ENCODE peak calls at places on chromosomes 16 and 17, in six cellular contexts. One of them, this sample, is unnamed.

GRCh38 chr17:42894283-42895184 is 6.1 kb upstream of the G6PC1 start:
- DNase-seq in Peyer's patch: peak
- DNase-seq in stomach: peak
- DNase-seq in breast epithelium: no peak
- DNase-seq in psoas muscle: no peak
- DNase-seq in K562: no peak
- DNase-seq in this sample: no peak

GRCh38 chr17:2266045-2266864 is 37.3 kb downstream of the SMG6 start:
- DNase-seq in Peyer's patch: no peak
- DNase-seq in stomach: peak
- DNase-seq in breast epithelium: no peak
- DNase-seq in psoas muscle: no peak
- DNase-seq in K562: no peak
- DNase-seq in this sample: no peak

GRCh38 chr17:77634710-77635109 is 323.8 kb upstream of the TNRC6C start:
- DNase-seq in Peyer's patch: no peak
- DNase-seq in stomach: no peak
- DNase-seq in breast epithelium: no peak
- DNase-seq in psoas muscle: no peak
- DNase-seq in K562: no peak
- DNase-seq in this sample: no peak

GRCh38 chr16:90020260-90020837 is 1.1 kb upstream of the DBNDD1 start:
- DNase-seq in Peyer's patch: no peak
- DNase-seq in stomach: no peak
- DNase-seq in breast epithelium: no peak
- DNase-seq in psoas muscle: no peak
- DNase-seq in K562: no peak
- DNase-seq in this sample: no peak

GRCh38 chr16:19599968-19600716 is 44.6 kb downstream of the VPS35L start:
- DNase-seq in Peyer's patch: no peak
- DNase-seq in stomach: no peak
- DNase-seq in breast epithelium: no peak
- DNase-seq in psoas muscle: no peak
- DNase-seq in K562: no peak
- DNase-seq in this sample: no peak

GRCh38 chr17:81487487-81488275 is 24.9 kb downstream of the ACTG1 start:
- DNase-seq in Peyer's patch: peak
- DNase-seq in stomach: peak
- DNase-seq in breast epithelium: no peak
- DNase-seq in psoas muscle: peak
- DNase-seq in K562: peak
- DNase-seq in this sample: peak

GRCh38 chr16:50208460-50208931 is 55.4 kb downstream of the TENT4B start:
- DNase-seq in Peyer's patch: no peak
- DNase-seq in stomach: no peak
- DNase-seq in breast epithelium: no peak
- DNase-seq in psoas muscle: no peak
- DNase-seq in K562: no peak
- DNase-seq in this sample: no peak

GRCh38 chr17:79834575-79835469 is 4.4 kb downstream of the CBX4 start:
- DNase-seq in Peyer's patch: no peak
- DNase-seq in stomach: no peak
- DNase-seq in breast epithelium: no peak
- DNase-seq in psoas muscle: no peak
- DNase-seq in K562: no peak
- DNase-seq in this sample: peak

GRCh38 chr17:82231312-82231561 is 2.4 kb downstream of the SLC16A3 start:
- DNase-seq in Peyer's patch: peak
- DNase-seq in stomach: no peak
- DNase-seq in breast epithelium: no peak
- DNase-seq in psoas muscle: no peak
- DNase-seq in K562: no peak
- DNase-seq in this sample: no peak

GRCh38 chr16:11224894-11225676 is 30.9 kb downstream of the SOCS1 start:
- DNase-seq in Peyer's patch: no peak
- DNase-seq in stomach: peak
- DNase-seq in breast epithelium: no peak
- DNase-seq in psoas muscle: peak
- DNase-seq in K562: no peak
- DNase-seq in this sample: peak

GRCh38 chr16:4272114-4272954 is 489 bp downstream of the TFAP4 start:
- DNase-seq in Peyer's patch: no peak
- DNase-seq in stomach: peak
- DNase-seq in breast epithelium: no peak
- DNase-seq in psoas muscle: peak
- DNase-seq in K562: peak
- DNase-seq in this sample: peak

GRCh38 chr17:82035956-82036633 is 1.4 kb downstream of the DCXR start:
- DNase-seq in Peyer's patch: no peak
- DNase-seq in stomach: no peak
- DNase-seq in breast epithelium: no peak
- DNase-seq in psoas muscle: peak
- DNase-seq in K562: no peak
- DNase-seq in this sample: no peak

DNA sequence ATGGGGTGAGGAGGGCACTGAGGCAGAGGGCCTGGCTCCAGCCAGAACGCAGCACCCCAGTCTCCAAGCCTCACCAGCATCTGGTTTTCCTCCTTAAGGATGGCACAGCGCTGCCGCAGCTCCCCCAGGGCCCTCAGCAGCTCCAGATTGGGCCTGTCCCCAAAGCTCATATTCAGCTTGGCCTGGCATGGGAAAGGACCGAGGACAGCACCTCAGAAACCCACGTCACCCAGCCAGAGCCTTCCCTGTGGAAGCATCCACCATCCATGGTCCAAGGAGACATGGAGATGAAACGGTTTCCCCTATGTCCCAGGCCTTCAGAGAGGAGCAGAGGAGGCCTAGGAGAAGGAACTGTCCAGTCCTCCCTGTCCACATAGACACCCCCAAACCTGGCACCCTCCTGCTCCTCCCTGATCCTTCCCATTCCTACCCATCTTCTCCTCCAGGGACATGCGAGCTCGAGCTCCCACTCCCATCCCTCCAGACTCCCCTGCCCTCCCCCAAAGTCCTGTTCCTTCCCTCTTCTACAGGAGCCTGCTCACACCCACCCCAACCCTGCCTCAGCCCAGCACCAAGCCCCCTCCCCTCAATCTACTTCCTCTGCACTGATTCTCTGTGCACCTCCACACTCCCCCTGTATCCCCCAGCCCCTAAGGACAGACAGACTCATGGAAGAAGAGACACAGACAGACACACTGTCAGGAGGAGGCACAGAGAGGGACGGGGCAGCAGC is 1.8 kb downstream of the TSPOAP1 start:
- DNase-seq in Peyer's patch: no peak
- DNase-seq in stomach: no peak
- DNase-seq in breast epithelium: no peak
- DNase-seq in psoas muscle: no peak
- DNase-seq in K562: no peak
- DNase-seq in this sample: peak
- H3K27ac ChIP-seq in Peyer's patch: no peak
- H3K27ac ChIP-seq in stomach: no peak
- H3K27ac ChIP-seq in breast epithelium: no peak
- H3K27ac ChIP-seq in psoas muscle: no peak
- H3K27ac ChIP-seq in K562: no peak
- H3K27ac ChIP-seq in this sample: no peak

GRCh38 chr17:17786998-17787397 is 49.8 kb downstream of the SREBF1 start:
- DNase-seq in Peyer's patch: no peak
- DNase-seq in stomach: no peak
- DNase-seq in breast epithelium: no peak
- DNase-seq in psoas muscle: no peak
- DNase-seq in K562: no peak
- DNase-seq in this sample: no peak
- H3K27ac ChIP-seq in Peyer's patch: no peak
- H3K27ac ChIP-seq in stomach: peak
- H3K27ac ChIP-seq in breast epithelium: no peak
- H3K27ac ChIP-seq in psoas muscle: no peak
- H3K27ac ChIP-seq in K562: no peak
- H3K27ac ChIP-seq in this sample: no peak

GRCh38 chr17:39769974-39770587 is 32.3 kb downstream of the GRB7 start:
- DNase-seq in Peyer's patch: no peak
- DNase-seq in stomach: no peak
- DNase-seq in breast epithelium: no peak
- DNase-seq in psoas muscle: no peak
- DNase-seq in K562: no peak
- DNase-seq in this sample: no peak

GRCh38 chr17:39775075-39775474 is 37.3 kb downstream of the GRB7 start:
- DNase-seq in Peyer's patch: no peak
- DNase-seq in stomach: no peak
- DNase-seq in breast epithelium: no peak
- DNase-seq in psoas muscle: no peak
- DNase-seq in K562: no peak
- DNase-seq in this sample: no peak

GRCh38 chr17:39774043-39774442 is 36.3 kb downstream of the GRB7 start:
- DNase-seq in Peyer's patch: no peak
- DNase-seq in stomach: no peak
- DNase-seq in breast epithelium: no peak
- DNase-seq in psoas muscle: no peak
- DNase-seq in K562: no peak
- DNase-seq in this sample: no peak

GRCh38 chr17:39772415-39772814 is 34.7 kb downstream of the GRB7 start:
- DNase-seq in Peyer's patch: no peak
- DNase-seq in stomach: no peak
- DNase-seq in breast epithelium: no peak
- DNase-seq in psoas muscle: no peak
- DNase-seq in K562: no peak
- DNase-seq in this sample: no peak

DNA sequence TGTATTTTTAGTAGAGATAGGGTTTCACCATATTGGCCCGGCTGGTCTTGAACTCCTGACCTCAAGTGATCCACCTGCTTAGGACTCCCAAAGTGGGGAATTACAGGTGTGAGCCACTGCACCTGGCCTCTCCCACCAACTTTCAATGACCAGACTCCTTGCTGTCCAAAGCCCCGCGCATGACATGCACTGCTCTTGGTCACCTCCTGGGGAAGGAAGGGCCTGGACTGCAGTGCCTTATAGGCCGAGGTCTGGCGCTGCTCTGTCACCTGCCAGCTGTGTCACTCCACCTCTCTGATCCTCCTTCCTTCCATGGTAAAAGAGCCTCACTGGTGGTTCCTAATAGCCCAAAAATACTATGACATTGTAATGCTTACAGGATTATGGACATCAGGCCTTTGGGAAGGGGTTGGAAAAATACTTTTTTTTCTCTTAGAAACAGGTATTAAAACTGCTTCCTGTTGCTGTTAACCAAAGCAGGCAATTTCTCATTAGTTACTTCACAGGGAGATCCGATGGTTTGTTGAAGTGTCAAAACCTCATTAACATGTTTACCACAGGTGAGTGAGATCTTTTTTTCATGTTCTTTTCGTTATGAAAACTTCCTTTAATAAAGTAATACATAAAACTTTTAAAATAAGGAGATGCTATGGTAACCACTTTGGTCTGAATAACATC is 35.4 kb downstream of the GRB7 start:
- DNase-seq in Peyer's patch: no peak
- DNase-seq in stomach: no peak
- DNase-seq in breast epithelium: no peak
- DNase-seq in psoas muscle: no peak
- DNase-seq in K562: no peak
- DNase-seq in this sample: no peak
- H3K27ac ChIP-seq in Peyer's patch: peak
- H3K27ac ChIP-seq in stomach: peak
- H3K27ac ChIP-seq in breast epithelium: no peak
- H3K27ac ChIP-seq in psoas muscle: no peak
- H3K27ac ChIP-seq in K562: no peak
- H3K27ac ChIP-seq in this sample: peak

DNA sequence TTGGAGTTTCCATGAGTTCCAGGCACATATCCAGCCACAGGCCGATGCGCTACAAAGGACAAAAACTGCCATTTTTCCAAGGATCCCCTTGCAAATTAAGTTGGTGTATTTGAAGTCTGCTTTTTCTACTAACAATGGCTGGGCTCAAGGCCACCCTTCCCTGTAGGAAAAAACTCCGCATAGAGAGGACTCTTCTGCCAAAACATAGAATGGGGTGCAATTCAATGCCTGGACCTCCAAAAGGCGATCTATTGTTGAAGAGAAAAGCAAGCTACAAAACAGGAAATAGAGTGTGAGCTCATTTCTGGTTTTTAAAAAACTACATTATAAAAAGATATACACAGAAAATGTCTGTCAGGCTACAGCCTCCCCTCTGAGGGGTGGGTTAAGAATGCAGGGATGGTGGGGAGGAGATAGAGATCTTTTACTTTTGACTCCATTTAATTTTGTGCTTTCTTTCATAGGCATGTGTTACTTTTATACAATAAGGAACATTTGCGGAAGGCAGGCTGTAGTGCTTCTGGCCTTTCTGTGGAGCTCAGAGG is 22.9 kb upstream of the PRSS54 start:
- DNase-seq in Peyer's patch: no peak
- DNase-seq in stomach: no peak
- DNase-seq in breast epithelium: no peak
- DNase-seq in psoas muscle: no peak
- DNase-seq in K562: no peak
- DNase-seq in this sample: no peak
- H3K27ac ChIP-seq in Peyer's patch: no peak
- H3K27ac ChIP-seq in stomach: no peak
- H3K27ac ChIP-seq in breast epithelium: no peak
- H3K27ac ChIP-seq in psoas muscle: no peak
- H3K27ac ChIP-seq in K562: no peak
- H3K27ac ChIP-seq in this sample: peak

DNA sequence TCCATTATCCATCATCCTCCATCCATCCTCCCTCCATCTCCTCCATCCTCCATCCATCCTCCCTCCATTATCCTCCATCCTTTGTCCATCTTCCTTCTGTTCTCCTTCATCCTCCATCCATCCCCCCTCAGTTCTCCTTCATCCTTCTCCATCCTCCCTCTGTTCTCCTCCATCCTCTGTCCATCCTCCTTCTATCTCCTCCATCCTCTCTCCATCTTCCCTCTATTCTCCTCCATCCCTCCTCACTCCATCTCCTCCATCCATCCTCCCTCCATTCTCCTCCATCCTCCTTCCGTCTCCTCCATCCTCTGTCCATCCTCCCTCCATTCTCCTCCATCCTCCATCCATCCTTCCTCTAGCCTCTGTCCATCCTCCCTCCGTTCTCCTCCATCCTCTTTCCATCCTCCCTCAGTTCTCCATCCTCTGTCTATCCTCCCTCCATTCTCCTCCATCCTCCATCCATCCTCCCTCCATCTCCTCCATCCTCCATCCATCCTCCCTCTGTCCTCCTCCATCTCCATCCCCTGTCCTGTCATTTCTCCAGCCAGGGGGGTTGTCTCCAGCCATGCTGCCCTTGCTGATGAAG is 143.7 kb downstream of the SDK2 start:
- DNase-seq in Peyer's patch: no peak
- DNase-seq in stomach: no peak
- DNase-seq in breast epithelium: no peak
- DNase-seq in psoas muscle: no peak
- DNase-seq in K562: no peak
- DNase-seq in this sample: no peak
- H3K27ac ChIP-seq in Peyer's patch: no peak
- H3K27ac ChIP-seq in stomach: no peak
- H3K27ac ChIP-seq in breast epithelium: no peak
- H3K27ac ChIP-seq in psoas muscle: no peak
- H3K27ac ChIP-seq in K562: no peak
- H3K27ac ChIP-seq in this sample: no peak